ENCODE peak calls at places on chromosomes 16 and 17, in nine cellular contexts. O is AG08396; K is Caco-2; Z is Peyer's patch; W is choroid plexus epithelial cell; U is nephron progenitor cell; A is HEK293T; N is activated CD8-positive, alpha-beta memory T cell treated with anti-CD3 and anti-CD28 coated beads for 48 hours; V is CD8-positive, alpha-beta memory T cell. I is an unnamed sample.

GRCh38 chr16:70493863-70494770 is 29.2 kb downstream of the COG4 start:
- DNase-seq in O (no peak), K (no peak), Z (no peak), W (no peak), U (no peak), A (no peak), N (no peak), V (no peak), I (no peak)

GRCh38 chr16:30185141-30185682 is 1.8 kb downstream of the CORO1A start:
- DNase-seq in O (no peak), K (no peak), Z (peak), W (no peak), U (peak), A (no peak), N (peak), V (no peak), I (no peak)

GRCh38 chr17:2931426-2931825 is 132.0 kb downstream of the OR1D5 start:
- DNase-seq in O (no peak), K (no peak), Z (no peak), W (no peak), U (no peak), A (no peak), N (no peak), V (no peak), I (no peak)

GRCh38 chr16:79943738-79944137 is 343.2 kb upstream of the MAF start:
- DNase-seq in O (no peak), K (no peak), Z (no peak), W (peak), U (no peak), A (no peak), N (no peak), V (no peak), I (peak)

GRCh38 chr17:42985225-42985624 is 4.9 kb downstream of the RUNDC1 start:
- DNase-seq in O (no peak), K (no peak), Z (no peak), W (no peak), U (no peak), A (no peak), N (no peak), V (no peak), I (no peak)

GRCh38 chr17:68095205-68095811 is 59.8 kb downstream of the KPNA2 start:
- DNase-seq in O (no peak), K (no peak), Z (no peak), W (no peak), U (no peak), A (no peak), N (no peak), V (no peak), I (no peak)

GRCh38 chr17:48181653-48182052 is 74.1 kb downstream of the SNX11 start:
- DNase-seq in O (no peak), K (peak), Z (peak), W (peak), U (peak), A (peak), N (no peak), V (no peak), I (peak)

GRCh38 chr16:2777231-2777902 is at the start of gene ELOB:
- DNase-seq in O (peak), K (peak), Z (peak), W (peak), U (peak), A (peak), N (peak), V (peak), I (peak)

GRCh38 chr16:68995011-68995504 is 110.4 kb upstream of the HAS3 start:
- DNase-seq in O (peak), K (peak), Z (peak), W (peak), U (no peak), A (peak), N (no peak), V (no peak), I (peak)

GRCh38 chr16:2156025-2156848 is 655 bp downstream of the TRAF7 start:
- DNase-seq in O (peak), K (no peak), Z (no peak), W (peak), U (peak), A (no peak), N (no peak), V (no peak), I (peak)

GRCh38 chr17:73647331-73647730 is 3.1 kb upstream of the SDK2 start:
- DNase-seq in O (no peak), K (no peak), Z (no peak), W (no peak), U (no peak), A (no peak), N (no peak), V (no peak), I (no peak)

GRCh38 chr17:77959926-77960521 is 1.5 kb downstream of the TNRC6C start:
- DNase-seq in O (no peak), K (no peak), Z (no peak), W (peak), U (no peak), A (peak), N (no peak), V (peak), I (peak)

GRCh38 chr17:32553168-32553567 is 66.4 kb downstream of the CDK5R1 start:
- DNase-seq in O (no peak), K (no peak), Z (no peak), W (no peak), U (no peak), A (no peak), N (no peak), V (no peak), I (no peak)

GRCh38 chr17:29585080-29585751 is 4.2 kb downstream of the GIT1 start:
- DNase-seq in O (no peak), K (no peak), Z (peak), W (peak), U (peak), A (no peak), N (no peak), V (no peak), I (peak)

GRCh38 chr16:88768041-88768876 is 16.8 kb downstream of the PIEZO1 start:
- DNase-seq in O (peak), K (no peak), Z (no peak), W (peak), U (no peak), A (no peak), N (no peak), V (no peak), I (peak)

GRCh38 chr17:35127751-35128514 is 6.5 kb downstream of the FNDC8 start:
- DNase-seq in O (peak), K (no peak), Z (no peak), W (peak), U (no peak), A (no peak), N (no peak), V (no peak), I (peak)

GRCh38 chr17:73508057-73508930 is 136.0 kb downstream of the SDK2 start:
- DNase-seq in O (no peak), K (no peak), Z (no peak), W (no peak), U (no peak), A (no peak), N (no peak), V (no peak), I (no peak)

GRCh38 chr17:147796-148740 is 10.7 kb downstream of the SCGB1C2 start:
- DNase-seq in O (no peak), K (peak), Z (peak), W (no peak), U (no peak), A (no peak), N (no peak), V (no peak), I (no peak)

GRCh38 chr16:886084-886543 is 84.7 kb downstream of the LMF1 start:
- DNase-seq in O (no peak), K (no peak), Z (no peak), W (no peak), U (peak), A (no peak), N (no peak), V (no peak), I (no peak)

GRCh38 chr16:85170066-85171003 is 58.1 kb upstream of the CIBAR2 start:
- DNase-seq in O (peak), K (no peak), Z (no peak), W (no peak), U (peak), A (no peak), N (no peak), V (no peak), I (no peak)

GRCh38 chr16:80034948-80035700 is 434.6 kb upstream of the MAF start:
- DNase-seq in O (no peak), K (no peak), Z (no peak), W (peak), U (no peak), A (no peak), N (no peak), V (no peak), I (no peak)

GRCh38 chr16:23302045-23302956 is at the start of gene SCNN1B:
- DNase-seq in O (no peak), K (peak), Z (peak), W (no peak), U (peak), A (peak), N (no peak), V (no peak), I (no peak)

GRCh38 chr16:74261068-74261467 is 35.5 kb upstream of the PSMD7 start:
- DNase-seq in O (no peak), K (no peak), Z (no peak), W (peak), U (peak), A (no peak), N (no peak), V (no peak), I (no peak)

GRCh38 chr16:57538235-57538711 is 1.9 kb upstream of the CCDC102A start:
- DNase-seq in O (no peak), K (no peak), Z (no peak), W (no peak), U (no peak), A (peak), N (peak), V (no peak), I (no peak)

GRCh38 chr16:19578378-19578851 is 22.9 kb downstream of the VPS35L start:
- DNase-seq in O (peak), K (no peak), Z (peak), W (no peak), U (no peak), A (no peak), N (no peak), V (no peak), I (peak)

GRCh38 chr16:75099738-75100615 is 16.6 kb downstream of the LDHD start:
- DNase-seq in O (no peak), K (no peak), Z (peak), W (no peak), U (no peak), A (no peak), N (no peak), V (peak), I (no peak)

GRCh38 chr17:49252148-49252682 is 21.6 kb upstream of the PHOSPHO1 start:
- DNase-seq in O (no peak), K (peak), Z (no peak), W (peak), U (no peak), A (no peak), N (no peak), V (no peak), I (peak)

GRCh38 chr16:30794634-30795033 is 7.6 kb upstream of the ZNF629 start:
- DNase-seq in O (no peak), K (no peak), Z (no peak), W (no peak), U (no peak), A (no peak), N (no peak), V (no peak), I (no peak)

GRCh38 chr17:33200116-33200515 is 93.0 kb downstream of the ASIC2 start:
- DNase-seq in O (no peak), K (no peak), Z (peak), W (no peak), U (no peak), A (no peak), N (no peak), V (no peak), I (no peak)

GRCh38 chr17:76659928-76660614 is 16.5 kb upstream of the ST6GALNAC1 start:
- DNase-seq in O (peak), K (no peak), Z (peak), W (no peak), U (peak), A (no peak), N (no peak), V (no peak), I (no peak)

GRCh38 chr17:1724869-1725641 is 551 bp downstream of the WDR81 start:
- DNase-seq in O (no peak), K (no peak), Z (no peak), W (no peak), U (peak), A (peak), N (no peak), V (no peak), I (no peak)

GRCh38 chr17:14304876-14305636 is 4.2 kb downstream of the HS3ST3B1 start:
- DNase-seq in O (no peak), K (no peak), Z (no peak), W (peak), U (no peak), A (no peak), N (no peak), V (no peak), I (no peak)

I was measured in cardiac fibroblast.